ENCODE peak calls at places on chromosomes 1 and 21, in four cellular contexts. W is MM.1S, D is A549, Y is hepatocyte. X is an unnamed sample.

GRCh38 chr1:21840981-21841380 is 28.9 kb downstream of the LDLRAD2 start:
- DNase-seq in D (no peak), Y (no peak), W (no peak), X (no peak)

GRCh38 chr1:76269175-76269574 is 194.6 kb downstream of the ST6GALNAC3 start:
- DNase-seq in Y (peak; percentile 44), W (peak; percentile 10), D (no peak), X (no peak)

GRCh38 chr21:40331182-40331581 is 463.9 kb downstream of the PCP4 start:
- DNase-seq in Y (no peak), W (no peak), D (no peak), X (no peak)

GRCh38 chr1:50427086-50427817 is 4.0 kb upstream of the DMRTA2 start:
- DNase-seq in D (no peak), Y (no peak), W (no peak), X (no peak)

GRCh38 chr1:86714159-86714558 is 9.8 kb downstream of the SH3GLB1 start:
- DNase-seq in W (no peak), Y (peak; percentile 8), D (no peak), X (no peak)

GRCh38 chr21:45420623-45421041 is 15.7 kb downstream of the COL18A1 start:
- DNase-seq in W (no peak), Y (peak; percentile 70), D (no peak), X (no peak)

GRCh38 chr1:94063379-94063778 is 57.6 kb downstream of the ABCA4 start:
- DNase-seq in Y (peak; percentile 72), W (no peak), D (no peak), X (peak; percentile 52)

GRCh38 chr1:2587071-2587859 is 688 bp downstream of the PRXL2B start:
- DNase-seq in D (peak; percentile 26), W (peak; percentile 11), Y (no peak), X (peak; percentile 35)

GRCh38 chr1:60959701-60960100 is 122.7 kb upstream of the NFIA start:
- DNase-seq in D (no peak), W (no peak), Y (no peak), X (no peak)

GRCh38 chr1:65525297-65526048 is 105.0 kb downstream of the LEPR start:
- DNase-seq in Y (peak; percentile 20), D (no peak), W (no peak), X (no peak)

GRCh38 chr1:5522605-5523145 is 469.6 kb downstream of the NPHP4 start:
- DNase-seq in W (no peak), D (no peak), Y (no peak), X (no peak)

GRCh38 chr1:118219438-118219837 is 34.4 kb upstream of the SPAG17 start:
- DNase-seq in D (no peak), W (no peak), Y (no peak), X (no peak)

GRCh38 chr21:21156919-21157318 is 158.7 kb downstream of the NCAM2 start:
- DNase-seq in Y (no peak), D (no peak), W (no peak), X (no peak)

GRCh38 chr1:154478639-154479038 is 23.4 kb upstream of the TDRD10 start:
- DNase-seq in D (no peak), W (peak; percentile 82), Y (peak; percentile 37), X (peak; percentile 73)

GRCh38 chr1:199018471-199019135 is 379.8 kb downstream of the PTPRC start:
- DNase-seq in W (no peak), Y (no peak), D (no peak), X (no peak)

GRCh38 chr1:210372491-210372890 is 43.8 kb downstream of the HHAT start:
- DNase-seq in D (no peak), W (no peak), Y (no peak), X (no peak)

GRCh38 chr1:78092686-78093085 is 46.9 kb downstream of the GIPC2 start:
- DNase-seq in Y (no peak), W (no peak), D (peak; percentile 23), X (peak; percentile 82)

GRCh38 chr1:35143737-35144508 is 49.0 kb downstream of the SFPQ start:
- DNase-seq in W (no peak), D (no peak), Y (no peak), X (no peak)
- H3K4me2 ChIP-seq in W (no peak overlapping the region), D (no peak overlapping the region), Y (no peak overlapping the region), X (no peak overlapping the region)

DNA sequence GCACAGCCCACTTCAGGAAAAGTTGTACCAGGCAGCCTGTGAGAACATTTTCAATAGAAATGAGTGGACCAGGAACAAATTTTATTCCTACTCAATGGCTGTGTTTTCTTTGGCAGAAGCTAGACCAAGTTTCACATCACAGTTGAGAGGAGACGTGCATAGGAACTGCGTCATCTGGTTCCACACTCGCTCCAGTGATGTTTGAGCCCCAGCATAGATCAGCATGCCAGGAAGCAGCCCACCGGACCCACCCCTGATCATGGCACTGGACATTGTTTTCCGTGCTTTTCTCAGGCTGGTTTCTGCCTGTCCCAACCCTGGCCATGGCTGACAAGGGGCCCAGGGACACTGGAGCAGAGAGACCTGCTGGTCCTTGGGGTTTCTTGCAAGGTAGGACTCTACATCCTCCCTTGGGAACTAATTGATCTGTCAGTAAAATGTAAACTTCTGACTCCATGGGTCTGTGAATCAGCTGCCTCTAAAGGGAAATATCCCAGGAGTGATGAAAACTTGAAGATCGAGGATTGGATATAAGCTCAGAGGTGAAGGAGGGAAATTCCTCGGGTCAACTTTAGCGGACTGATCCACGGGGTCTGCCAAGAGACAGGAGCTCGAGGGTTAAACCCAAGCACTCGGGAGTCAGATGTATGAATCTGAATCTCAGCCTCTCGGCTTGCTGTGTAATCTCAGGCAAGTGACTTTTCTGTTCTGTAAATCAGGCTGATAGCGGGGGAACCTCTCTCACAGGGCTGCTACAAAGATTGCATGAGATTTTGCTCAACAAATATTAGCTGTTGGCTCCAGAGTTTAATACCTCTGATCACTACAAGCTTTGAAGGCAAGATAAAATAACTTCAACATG is 35.7 kb downstream of the NEK2 start:
- DNase-seq in D (no peak), W (no peak), Y (peak; percentile 29), X (peak; percentile 70)
- H3K4me2 ChIP-seq in D (peak overlapping the region; percentile 53), W (no peak overlapping the region), Y (peak overlapping the region; percentile 43), X (peak overlapping the region; percentile 30)

GRCh38 chr1:84434756-84435142 is 36.5 kb downstream of the DNASE2B start:
- DNase-seq in D (no peak), W (no peak), Y (no peak), X (no peak)
- H3K4me2 ChIP-seq in D (no peak overlapping the region), W (peak overlapping the region; percentile 43), Y (no peak overlapping the region), X (no peak overlapping the region)

DNA sequence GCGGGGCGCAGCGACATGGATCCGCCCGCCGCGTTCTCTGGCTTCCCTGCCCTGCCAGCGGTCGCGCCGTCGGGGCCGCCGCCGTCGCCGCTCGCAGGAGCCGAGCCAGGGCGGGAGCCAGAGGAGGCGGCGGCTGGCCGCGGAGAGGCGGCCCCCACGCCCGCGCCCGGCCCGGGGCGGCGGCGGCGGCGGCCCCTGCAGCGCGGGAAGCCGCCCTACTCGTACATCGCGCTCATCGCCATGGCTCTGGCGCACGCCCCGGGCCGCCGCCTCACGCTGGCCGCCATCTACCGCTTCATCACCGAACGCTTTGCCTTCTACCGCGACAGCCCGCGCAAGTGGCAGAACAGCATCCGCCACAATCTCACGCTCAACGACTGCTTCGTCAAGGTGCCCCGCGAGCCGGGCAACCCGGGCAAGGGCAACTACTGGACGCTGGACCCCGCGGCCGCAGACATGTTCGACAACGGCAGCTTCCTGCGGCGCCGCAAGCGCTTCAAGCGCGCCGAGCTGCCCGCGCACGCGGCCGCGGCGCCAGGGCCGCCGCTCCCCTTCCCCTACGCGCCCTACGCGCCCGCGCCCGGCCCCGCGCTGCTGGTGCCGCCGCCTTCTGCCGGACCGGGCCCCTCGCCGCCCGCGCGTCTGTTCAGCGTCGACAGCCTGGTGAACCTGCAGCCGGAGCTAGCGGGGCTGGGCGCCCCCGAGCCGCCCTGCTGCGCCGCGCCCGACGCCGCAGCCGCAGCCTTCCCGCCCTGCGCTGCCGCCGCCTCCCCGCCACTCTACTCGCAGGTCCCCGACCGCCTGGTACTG is 439 bp downstream of the FOXE3 start:
- DNase-seq in W (no peak), Y (no peak), D (no peak), X (no peak)
- H3K4me2 ChIP-seq in W (no peak overlapping the region), Y (peak overlapping the region; percentile 93), D (peak overlapping the region; percentile 78), X (no peak overlapping the region)

GRCh38 chr1:39898648-39899603 is 2.8 kb downstream of the MYCL start:
- DNase-seq in D (peak; percentile 84), Y (peak; percentile 72), W (no peak), X (peak; percentile 47)
- H3K4me2 ChIP-seq in D (peak overlapping the region; percentile 20), Y (peak overlapping the region; percentile 32), W (no peak overlapping the region), X (no peak overlapping the region)

GRCh38 chr1:185257947-185258203 is 59.2 kb downstream of the IVNS1ABP start:
- DNase-seq in Y (no peak), W (no peak), D (no peak), X (peak; percentile 49)
- H3K4me2 ChIP-seq in Y (no peak overlapping the region), W (no peak overlapping the region), D (no peak overlapping the region), X (peak overlapping the region; percentile 82)

DNA sequence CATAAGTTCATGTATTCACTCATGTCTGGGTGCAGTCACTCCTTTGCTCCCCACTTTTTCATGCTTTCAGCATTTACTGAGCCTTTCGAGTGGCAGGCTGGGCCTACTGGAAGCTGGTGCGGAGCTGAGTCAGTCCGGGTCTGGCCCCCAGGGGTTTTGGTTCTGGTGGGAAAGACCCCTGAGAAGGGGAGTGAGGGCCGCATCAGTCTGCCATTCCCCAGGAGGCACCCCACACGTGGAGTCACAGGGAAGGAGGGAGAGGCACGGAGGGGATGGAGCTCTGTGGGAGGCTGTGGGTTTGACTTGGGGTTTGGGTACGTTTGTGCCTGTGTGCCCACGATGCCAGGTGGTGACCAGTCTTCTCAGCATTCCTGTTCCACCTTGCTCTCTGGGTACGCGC is 87.9 kb downstream of the PTPRU start:
- DNase-seq in W (no peak), Y (no peak), D (no peak), X (no peak)
- H3K4me2 ChIP-seq in W (no peak overlapping the region), Y (no peak overlapping the region), D (no peak overlapping the region), X (no peak overlapping the region)

GRCh38 chr1:156214024-156214748 is 1.4 kb downstream of the PMF1 start:
- DNase-seq in Y (no peak), D (no peak), W (no peak), X (peak; percentile 68)
- H3K4me2 ChIP-seq in Y (peak overlapping the region; percentile 85), D (peak overlapping the region; percentile 95), W (peak overlapping the region; percentile 80), X (peak overlapping the region; percentile 95)

DNA sequence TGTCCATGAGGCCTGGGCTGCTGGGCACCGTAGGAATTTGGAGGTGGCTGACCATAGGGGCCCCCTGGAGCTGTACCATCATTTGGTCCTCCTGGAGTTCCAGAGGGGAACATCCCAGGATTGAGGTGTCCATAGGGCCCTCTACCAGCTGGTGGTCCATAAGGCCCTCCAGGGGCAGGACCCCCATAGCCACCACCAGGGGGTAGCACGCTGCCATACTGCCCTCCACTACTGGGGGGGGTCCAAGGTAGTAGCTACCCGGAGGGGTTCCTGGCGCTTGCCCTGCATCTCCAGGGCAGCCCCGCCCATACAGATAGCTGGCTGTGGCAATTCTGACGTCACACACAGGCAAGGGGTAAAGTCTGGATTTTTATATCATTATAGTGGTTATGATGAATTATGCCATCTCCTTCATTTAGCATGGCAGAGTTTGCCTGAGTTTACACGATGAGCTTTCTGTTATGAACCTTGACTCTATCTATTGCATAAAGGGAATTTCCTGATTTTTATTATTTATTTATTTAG is 13.2 kb downstream of the MDM4 start:
- DNase-seq in Y (no peak), W (no peak), D (no peak), X (no peak)
- H3K4me2 ChIP-seq in Y (no peak overlapping the region), W (no peak overlapping the region), D (no peak overlapping the region), X (no peak overlapping the region)

X was measured in PC-3.